ENCODE peak calls at places on chromosomes 5 and 9, in four cellular contexts. J is A549, M is substantia nigra, N is ELR. L is an unnamed sample.

GRCh38 chr5:10331341-10331796 is 22.1 kb upstream of the MARCHF6 start:
- DNase-seq in J (no peak), N (no peak), M (peak), L (no peak)

GRCh38 chr5:115398726-115399125 is 102.3 kb upstream of the CCDC112 start:
- DNase-seq in J (no peak), N (peak), M (no peak), L (no peak)

GRCh38 chr5:178194026-178194425 is 6.9 kb upstream of the GMCL2 start:
- DNase-seq in N (no peak), M (no peak), J (no peak), L (no peak)

GRCh38 chr9:107175039-107175438 is 108.0 kb upstream of the RAD23B start:
- DNase-seq in J (no peak), N (no peak), M (no peak), L (no peak)

GRCh38 chr9:36575411-36575882 is 2.8 kb downstream of the MELK start:
- DNase-seq in J (no peak), M (no peak), N (peak), L (no peak)

GRCh38 chr5:54551292-54551691 is 33.7 kb downstream of the SNX18 start:
- DNase-seq in M (no peak), N (no peak), J (no peak), L (peak)

GRCh38 chr5:109805472-109805871 is 115.7 kb downstream of the MAN2A1 start:
- DNase-seq in J (no peak), N (no peak), M (no peak), L (no peak)

GRCh38 chr5:13976867-13977479 is 32.5 kb upstream of the DNAH5 start:
- DNase-seq in N (peak), M (no peak), J (peak), L (peak)

GRCh38 chr9:115531410-115532130 is 413.6 kb upstream of the TNC start:
- DNase-seq in J (no peak), M (no peak), N (peak), L (no peak)

GRCh38 chr9:123599781-123600180 is 243.8 kb downstream of the CRB2 start:
- DNase-seq in N (no peak), J (no peak), M (no peak), L (no peak)